ENCODE peak calls at places on chromosome 3, in six cellular contexts. P is IMR-90, W is neuronal stem cell, B is trophoblast cell, G is mesenchymal stem cell, I is H1. S is an unnamed sample.

GRCh38 chr3:16608816-16609215 is 3.6 kb upstream of the DAZL start:
- DNase-seq in G (no peak), P (no peak), W (no peak), I (no peak), B (no peak), S (no peak)

GRCh38 chr3:24242012-24242698 is 252.5 kb downstream of the THRB start:
- DNase-seq in P (peak; percentile 45), G (peak; percentile 18), I (no peak), B (no peak), W (no peak), S (no peak)

GRCh38 chr3:131503328-131503650 is 518 bp upstream of the MRPL3 start:
- DNase-seq in B (no peak), I (no peak), W (no peak), P (no peak), G (no peak), S (no peak)

GRCh38 chr3:171653701-171654100 is 156.6 kb downstream of the PLD1 start:
- DNase-seq in P (no peak), G (no peak), B (no peak), W (no peak), I (no peak), S (no peak)

GRCh38 chr3:37772773-37773291 is 88.8 kb upstream of the CTDSPL start:
- DNase-seq in I (no peak), G (no peak), W (no peak), B (no peak), P (no peak), S (no peak)

GRCh38 chr3:37291275-37291700 is 116.9 kb upstream of the LRRFIP2 start:
- DNase-seq in P (peak; percentile 88), W (no peak), I (no peak), B (no peak), G (peak; percentile 68), S (no peak)

GRCh38 chr3:105030211-105030610 is 336.5 kb upstream of the ALCAM start:
- DNase-seq in G (no peak), W (no peak), P (no peak), B (no peak), I (no peak), S (no peak)

GRCh38 chr3:142962520-142963265 is 781 bp downstream of the PAQR9 start:
- DNase-seq in B (no peak), I (no peak), G (no peak), P (no peak), W (no peak), S (peak; percentile 64)

GRCh38 chr3:174191380-174191779 is 667.8 kb upstream of the NAALADL2 start:
- DNase-seq in P (no peak), I (no peak), W (no peak), B (no peak), G (no peak), S (no peak)

GRCh38 chr3:59106085-59106629 is 56.3 kb upstream of the CFAP20DC start:
- DNase-seq in I (no peak), P (no peak), W (no peak), G (no peak), B (peak; percentile 37), S (no peak)

GRCh38 chr3:34140606-34141005 is 342.2 kb downstream of the PDCD6IP start:
- DNase-seq in I (no peak), B (no peak), G (no peak), W (no peak), P (no peak), S (no peak)

GRCh38 chr3:46971742-46972141 is 4.8 kb downstream of the CCDC12 start:
- DNase-seq in G (no peak), W (no peak), I (no peak), B (no peak), P (no peak), S (no peak)

GRCh38 chr3:176032043-176032442 is 1165.2 kb downstream of the TBL1XR1 start:
- DNase-seq in I (no peak), P (peak; percentile 12), B (peak; percentile 87), W (no peak), G (no peak), S (no peak)
- H3K14ac ChIP-seq in I (no peak overlapping the region), P (no peak overlapping the region), B (no peak overlapping the region), W (no peak overlapping the region), G (no peak overlapping the region), S (no peak overlapping the region)

DNA sequence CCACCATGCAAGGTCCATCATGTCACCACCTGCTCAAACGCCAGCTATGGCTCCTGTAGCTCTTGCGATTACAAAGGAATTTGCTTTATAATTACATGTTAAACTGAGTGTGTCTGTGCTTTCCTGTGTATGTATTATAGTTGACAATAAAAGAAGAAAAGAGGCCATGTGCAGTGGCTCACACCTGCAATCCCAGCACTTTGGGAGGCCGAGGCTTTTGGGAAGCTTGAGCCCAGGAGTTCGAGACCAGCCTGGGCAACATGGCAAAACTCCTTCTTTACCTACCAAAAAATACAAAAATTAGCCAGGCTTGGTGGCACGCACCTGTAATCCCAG is 27.0 kb downstream of the ATRIP start:
- DNase-seq in G (no peak), W (no peak), B (no peak), P (no peak), I (no peak), S (no peak)
- H3K14ac ChIP-seq in G (no peak overlapping the region), W (no peak overlapping the region), B (no peak overlapping the region), P (peak overlapping the region; percentile 71), I (no peak overlapping the region), S (no peak overlapping the region)

GRCh38 chr3:1843111-1843510 is 255.6 kb upstream of the CNTN4 start:
- DNase-seq in G (no peak), I (no peak), P (no peak), B (no peak), W (no peak), S (no peak)
- H3K14ac ChIP-seq in G (no peak overlapping the region), I (no peak overlapping the region), P (no peak overlapping the region), B (no peak overlapping the region), W (no peak overlapping the region), S (no peak overlapping the region)

DNA sequence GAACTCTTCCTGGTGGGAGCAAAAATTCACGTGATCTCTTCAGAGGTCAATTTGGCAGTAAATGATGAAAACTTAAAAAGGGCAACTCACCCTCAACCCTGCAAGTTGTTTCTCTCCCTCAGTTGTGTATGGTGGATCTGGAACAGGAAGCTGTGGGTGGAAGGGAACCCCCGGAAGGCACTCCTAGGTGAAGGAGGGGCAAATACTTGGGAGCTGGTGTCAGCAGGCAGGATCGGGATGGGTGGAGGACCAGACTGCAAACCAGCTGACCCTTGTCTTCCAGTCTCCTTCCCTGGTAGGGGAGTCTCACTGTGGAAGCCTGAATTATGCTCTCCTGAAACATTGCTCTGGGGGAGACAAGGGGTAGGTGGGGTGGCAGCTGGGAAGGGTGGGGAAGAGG is 33.5 kb downstream of the PRR23E start:
- DNase-seq in B (no peak), G (no peak), P (no peak), I (no peak), W (no peak), S (no peak)
- H3K14ac ChIP-seq in B (no peak overlapping the region), G (no peak overlapping the region), P (no peak overlapping the region), I (no peak overlapping the region), W (no peak overlapping the region), S (no peak overlapping the region)

GRCh38 chr3:188583476-188584161 is 429.7 kb downstream of the LPP start:
- DNase-seq in I (no peak), P (peak; percentile 29), B (no peak), W (no peak), G (peak; percentile 69), S (no peak)

GRCh38 chr3:188578579-188579363 is 424.8 kb downstream of the LPP start:
- DNase-seq in W (no peak), P (peak; percentile 91), G (peak; percentile 57), I (no peak), B (peak; percentile 29), S (no peak)

GRCh38 chr3:188584162-188584529 is 430.2 kb downstream of the LPP start:
- DNase-seq in G (peak; percentile 83), I (no peak), W (no peak), B (peak; percentile 24), P (peak; percentile 80), S (no peak)

GRCh38 chr3:188581791-188582190 is 427.8 kb downstream of the LPP start:
- DNase-seq in B (no peak), W (no peak), G (no peak), P (no peak), I (no peak), S (no peak)

DNA sequence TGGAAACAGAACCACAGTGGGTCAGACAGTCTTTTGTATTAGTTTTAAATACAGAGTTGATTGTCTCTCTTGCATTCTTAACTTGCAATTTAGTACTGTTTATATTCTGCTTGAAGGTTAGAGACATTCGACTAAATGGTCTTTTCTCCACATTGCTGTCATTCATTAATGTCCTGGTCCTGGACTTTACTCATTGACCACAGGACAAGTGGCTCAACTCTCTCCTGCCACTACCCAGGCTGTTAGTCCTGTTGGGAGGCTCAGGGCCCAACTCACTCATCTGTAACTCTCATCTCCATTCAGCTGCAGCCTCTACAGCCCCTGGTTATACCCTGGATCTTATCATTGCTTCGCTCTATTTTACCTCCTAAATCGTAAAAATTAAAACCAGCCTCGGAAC is 427.4 kb downstream of the LPP start:
- DNase-seq in G (no peak), I (no peak), P (no peak), B (no peak), W (no peak), S (no peak)
- H3K14ac ChIP-seq in G (no peak overlapping the region), I (no peak overlapping the region), P (no peak overlapping the region), B (no peak overlapping the region), W (no peak overlapping the region), S (no peak overlapping the region)

S was measured in H9.